ENCODE peak calls at places on chromosomes 12 and 14, in four cellular contexts. Q, B, M and F are unnamed samples.
A peak's percentile ranks its signal among the peaks of the same experiment; 100 is the strongest.

GRCh38 chr14:69114763-69115162 is 38.2 kb downstream of the DCAF5 start:
- DNase-seq in M (no peak), B (no peak), Q (no peak), F (no peak)

GRCh38 chr14:21486640-21487087 is 9.7 kb downstream of the TOX4 start:
- DNase-seq in B (no peak), Q (peak; percentile 84), M (no peak), F (no peak)

GRCh38 chr14:103391048-103391447 is 5.8 kb downstream of the MARK3 start:
- DNase-seq in M (peak; percentile 91), Q (peak; percentile 91), B (no peak), F (peak; percentile 50)

GRCh38 chr12:124361074-124361965 is 66.4 kb downstream of the RFLNA start:
- DNase-seq in M (no peak), B (no peak), Q (no peak), F (no peak)

GRCh38 chr12:45355750-45356149 is 139.9 kb downstream of the ANO6 start:
- DNase-seq in M (no peak), Q (peak; percentile 58), B (no peak), F (no peak)

GRCh38 chr12:29537292-29537691 is 39.8 kb upstream of the OVCH1 start:
- DNase-seq in Q (peak; percentile 64), B (no peak), M (no peak), F (no peak)

GRCh38 chr12:33439587-33440011 is at the start of gene SYT10:
- DNase-seq in Q (no peak), B (peak; percentile 28), M (no peak), F (no peak)

GRCh38 chr14:68476212-68476964 is 316.5 kb downstream of the ZFP36L1 start:
- DNase-seq in Q (peak; percentile 97), M (no peak), B (peak; percentile 6), F (no peak)

GRCh38 chr12:94149781-94150482 is 1.6 kb downstream of the PLXNC1 start:
- DNase-seq in B (no peak), Q (no peak), M (no peak), F (no peak)

GRCh38 chr12:88579572-88579940 is 715 bp downstream of the KITLG start:
- DNase-seq in B (no peak), M (peak; percentile 20), Q (no peak), F (no peak)

GRCh38 chr12:116999066-116999465 is 88.3 kb downstream of the FBXW8 start:
- DNase-seq in M (no peak), Q (no peak), B (no peak), F (no peak)

GRCh38 chr12:57616383-57617101 is 5.3 kb downstream of the ARHGEF25 start:
- DNase-seq in Q (no peak), B (no peak), M (no peak), F (no peak)